ENCODE peak calls at places on chromosomes 1 and 21, in six cellular contexts. M, P, H, O, N and I are unnamed samples.
A peak's percentile ranks its signal among the peaks of the same experiment; 100 is the strongest.

GRCh38 chr1:38061883-38062328 is 15.3 kb upstream of the POU3F1 start:
- DNase-seq in M (no peak), N (no peak), P (no peak), O (no peak), H (no peak), I (no peak)

GRCh38 chr1:109466440-109467300 is at the start of gene SYPL2:
- DNase-seq in H (no peak), M (no peak), N (no peak), O (peak; percentile 57), P (peak; percentile 41), I (peak; percentile 20)

GRCh38 chr21:30340714-30341573 is 3.5 kb upstream of the KRTAP27-1 start:
- DNase-seq in H (peak; percentile 23), P (peak; percentile 81), M (no peak), N (no peak), O (no peak), I (peak; percentile 47)

GRCh38 chr1:93434088-93434487 is 13.8 kb upstream of the FNBP1L start:
- DNase-seq in H (no peak), N (no peak), P (no peak), M (no peak), O (no peak), I (no peak)

GRCh38 chr1:212858461-212859265 is 588 bp downstream of the FLVCR1 start:
- DNase-seq in N (no peak), H (no peak), O (peak; percentile 49), M (peak; percentile 12), P (peak; percentile 86), I (peak; percentile 30)

GRCh38 chr1:229431270-229432115 is 2.4 kb downstream of the ACTA1 start:
- DNase-seq in N (no peak), P (peak; percentile 35), M (no peak), O (no peak), H (no peak), I (no peak)

GRCh38 chr1:246875041-246876026 is 56.4 kb downstream of the AHCTF1 start:
- DNase-seq in N (no peak), O (peak; percentile 89), M (no peak), P (no peak), H (no peak), I (peak; percentile 78)

GRCh38 chr1:155327981-155328380 is 7.3 kb downstream of the RUSC1 start:
- DNase-seq in M (no peak), P (no peak), N (no peak), H (no peak), O (no peak), I (no peak)

GRCh38 chr1:199859525-199859924 is 168.0 kb upstream of the NR5A2 start:
- DNase-seq in H (peak; percentile 45), M (no peak), O (peak; percentile 59), P (peak; percentile 65), N (no peak), I (peak; percentile 82)

GRCh38 chr1:81841795-81842194 is 41.1 kb downstream of the ADGRL2 start:
- DNase-seq in P (no peak), H (no peak), N (no peak), M (no peak), O (no peak), I (no peak)

GRCh38 chr1:18719786-18720436 is 89.3 kb downstream of the PAX7 start:
- DNase-seq in O (peak; percentile 3), M (no peak), H (no peak), N (no peak), P (no peak), I (no peak)

GRCh38 chr1:212916395-212917133 is 33.8 kb upstream of the VASH2 start:
- DNase-seq in N (peak; percentile 63), M (no peak), P (no peak), H (peak; percentile 55), O (peak; percentile 10), I (peak; percentile 34)

GRCh38 chr1:178724734-178725602 is at the start of gene RALGPS2:
- DNase-seq in P (peak; percentile 88), N (peak; percentile 53), M (peak; percentile 40), H (peak; percentile 63), O (peak; percentile 82), I (peak; percentile 57)

GRCh38 chr1:1627842-1628655 is 3.9 kb upstream of the MMP23B start:
- DNase-seq in N (no peak), P (no peak), H (no peak), O (no peak), M (no peak), I (no peak)

GRCh38 chr1:36349241-36349671 is 25.8 kb upstream of the EVA1B start:
- DNase-seq in P (no peak), M (no peak), O (peak; percentile 58), H (no peak), N (no peak), I (peak; percentile 79)

GRCh38 chr1:173525936-173526335 is 48.8 kb downstream of the PRDX6 start:
- DNase-seq in P (no peak), O (no peak), H (no peak), M (no peak), N (no peak), I (no peak)

GRCh38 chr1:164559342-164560070 is 522 bp downstream of the PBX1 start:
- DNase-seq in H (peak; percentile 69), O (peak; percentile 52), M (no peak), N (peak; percentile 35), P (peak; percentile 77), I (no peak)

GRCh38 chr21:45988366-45989347 is 7.1 kb downstream of the COL6A1 start:
- DNase-seq in N (no peak), M (peak; percentile 8), H (no peak), P (no peak), O (no peak), I (no peak)

GRCh38 chr1:236659792-236660587 is 26.3 kb upstream of the ACTN2 start:
- DNase-seq in N (no peak), P (no peak), O (no peak), H (no peak), M (no peak), I (no peak)

GRCh38 chr21:28770867-28771661 is 221.6 kb downstream of the LTN1 start:
- DNase-seq in H (no peak), N (no peak), O (peak; percentile 82), P (no peak), M (no peak), I (peak; percentile 65)

GRCh38 chr1:223482766-223483165 is 89.6 kb downstream of the CCDC185 start:
- DNase-seq in H (no peak), P (no peak), M (no peak), O (no peak), N (no peak), I (no peak)

GRCh38 chr21:31733521-31734149 is 1.7 kb upstream of the SCAF4 start:
- DNase-seq in H (no peak), P (peak; percentile 72), N (no peak), O (peak; percentile 29), M (no peak), I (peak; percentile 30)

GRCh38 chr1:28577052-28577678 is 14.9 kb upstream of the RAB42 start:
- DNase-seq in H (no peak), O (peak; percentile 2), M (no peak), N (no peak), P (peak; percentile 17), I (peak; percentile 25)

GRCh38 chr1:172823534-172823933 is 164.6 kb downstream of the FASLG start:
- DNase-seq in P (no peak), M (no peak), H (no peak), O (peak; percentile 80), N (no peak), I (peak; percentile 97)

GRCh38 chr21:14120091-14120734 is 90.5 kb downstream of the LIPI start:
- DNase-seq in P (peak; percentile 55), N (no peak), O (peak; percentile 11), H (peak; percentile 64), M (no peak), I (peak; percentile 36)

GRCh38 chr1:117846674-117847425 is 82.6 kb downstream of the GDAP2 start:
- DNase-seq in M (no peak), P (no peak), N (no peak), O (no peak), H (no peak), I (no peak)

GRCh38 chr1:233993651-233994050 is 89.2 kb downstream of the SLC35F3 start:
- DNase-seq in M (no peak), O (no peak), P (peak; percentile 95), N (no peak), H (no peak), I (no peak)

GRCh38 chr1:204875255-204875654 is 4.6 kb downstream of the NFASC start:
- DNase-seq in O (no peak), N (no peak), P (no peak), H (no peak), M (no peak), I (no peak)

GRCh38 chr1:38029725-38030511 is 16.7 kb downstream of the POU3F1 start:
- DNase-seq in P (peak; percentile 77), N (no peak), M (no peak), H (no peak), O (peak; percentile 75), I (peak; percentile 72)

GRCh38 chr1:83967336-83967735 is 31.6 kb downstream of the TTLL7 start:
- DNase-seq in N (no peak), P (no peak), O (no peak), M (no peak), H (no peak), I (peak; percentile 18)

GRCh38 chr1:234206651-234207284 is 166.5 kb upstream of the COA6 start:
- DNase-seq in M (no peak), H (no peak), O (peak; percentile 93), N (no peak), P (no peak), I (peak; percentile 80)

GRCh38 chr1:203600782-203601513 is 25.7 kb upstream of the ATP2B4 start:
- DNase-seq in N (no peak), H (no peak), O (peak; percentile 57), M (no peak), P (peak; percentile 11), I (no peak)

GRCh38 chr21:28904961-28905435 is 87.7 kb downstream of the LTN1 start:
- DNase-seq in N (no peak), P (no peak), H (no peak), M (no peak), O (peak; percentile 38), I (peak; percentile 17)